ENCODE peak calls at places on chromosomes 7 and 10, in five cellular contexts. O, Z, W, P and Q are unnamed samples.
A peak's percentile ranks its signal among the peaks of the same experiment; 100 is the strongest.

GRCh38 chr10:108454793-108455192 is 1290.3 kb upstream of the SORCS1 start:
- DNase-seq in W (no peak), Z (no peak), P (no peak), O (no peak), Q (no peak)

GRCh38 chr10:88038268-88038667 is 174.8 kb downstream of the PTEN start:
- DNase-seq in Z (no peak), P (no peak), W (no peak), O (peak; percentile 81), Q (no peak)

GRCh38 chr7:18162653-18163052 is 135.0 kb upstream of the PRPS1L1 start:
- DNase-seq in O (no peak), Z (no peak), P (no peak), W (no peak), Q (no peak)

GRCh38 chr7:1659696-1660095 is 10.4 kb upstream of the ELFN1 start:
- DNase-seq in Z (no peak), O (no peak), W (no peak), P (no peak), Q (no peak)

GRCh38 chr7:154373951-154374350 is 321.8 kb downstream of the DPP6 start:
- DNase-seq in W (no peak), P (no peak), O (no peak), Z (no peak), Q (no peak)

GRCh38 chr7:2465928-2466327 is 10.3 kb downstream of the GRIFIN start:
- DNase-seq in P (no peak), Z (no peak), O (no peak), W (no peak), Q (no peak)

GRCh38 chr7:99843808-99844207 is 16.0 kb downstream of the CYP3A43 start:
- DNase-seq in W (no peak), O (no peak), Z (no peak), P (no peak), Q (no peak)

GRCh38 chr10:105017116-105017515 is 376.0 kb downstream of the SORCS3 start:
- DNase-seq in Z (no peak), O (no peak), P (no peak), W (no peak), Q (no peak)

GRCh38 chr7:94639384-94639783 is 16.5 kb downstream of the SGCE start:
- DNase-seq in O (no peak), W (no peak), Z (no peak), P (no peak), Q (no peak)

GRCh38 chr10:29895436-29895835 is 163.9 kb downstream of the JCAD start:
- DNase-seq in O (peak; percentile 95), Z (no peak), P (peak; percentile 93), W (no peak), Q (no peak)

GRCh38 chr10:83724471-83725241 is 414.7 kb upstream of the GHITM start:
- DNase-seq in Z (no peak), W (no peak), O (peak; percentile 8), P (no peak), Q (no peak)

GRCh38 chr7:12647364-12648219 is 39.8 kb upstream of the ARL4A start:
- DNase-seq in O (peak; percentile 26), W (no peak), P (no peak), Z (peak; percentile 80), Q (no peak)

GRCh38 chr10:104122273-104123107 is 519 bp downstream of the SFR1 start:
- DNase-seq in O (no peak), P (no peak), Z (no peak), W (no peak), Q (peak; percentile 14)

GRCh38 chr10:48604408-48605263 is at the start of gene ARHGAP22:
- DNase-seq in O (peak; percentile 28), P (peak; percentile 76), W (no peak), Z (peak; percentile 41), Q (peak; percentile 76)

GRCh38 chr7:31957756-31958155 is 112.5 kb downstream of the PDE1C start:
- DNase-seq in O (no peak), Z (no peak), W (no peak), P (no peak), Q (no peak)

GRCh38 chr7:144035385-144035784 is 13.4 kb upstream of the OR2A5 start:
- DNase-seq in Z (no peak), P (no peak), O (no peak), W (no peak), Q (no peak)

GRCh38 chr10:12564173-12564572 is 214.8 kb downstream of the CAMK1D start:
- DNase-seq in W (no peak), Z (no peak), O (no peak), P (no peak), Q (no peak)

GRCh38 chr10:62894156-62894555 is 78.0 kb upstream of the EGR2 start:
- DNase-seq in W (no peak), Z (no peak), P (no peak), O (no peak), Q (no peak)

GRCh38 chr10:126584836-126585235 is 85.7 kb downstream of the C10orf90 start:
- DNase-seq in P (no peak), Z (no peak), O (no peak), W (no peak), Q (no peak)

GRCh38 chr7:30965883-30966282 is 2.1 kb downstream of the GHRHR start:
- DNase-seq in O (no peak), W (no peak), Z (no peak), P (no peak), Q (no peak)

GRCh38 chr7:93981480-93981874 is 22.7 kb downstream of the BET1 start:
- DNase-seq in O (peak; percentile 24), W (no peak), P (no peak), Z (no peak), Q (no peak)

GRCh38 chr10:22231260-22231659 is 13.4 kb upstream of the EBLN1 start:
- DNase-seq in O (no peak), W (no peak), P (no peak), Z (no peak), Q (no peak)

GRCh38 chr10:63675171-63675570 is 154.0 kb downstream of the REEP3 start:
- DNase-seq in P (no peak), Z (no peak), W (no peak), O (peak; percentile 49), Q (no peak)

GRCh38 chr10:89954787-89955566 is 253.6 kb downstream of the KIF20B start:
- DNase-seq in Z (no peak), P (no peak), W (no peak), O (peak; percentile 21), Q (peak; percentile 44)

GRCh38 chr10:88478256-88478655 is 104.9 kb downstream of the RNLS start:
- DNase-seq in P (no peak), Z (no peak), O (no peak), W (no peak), Q (no peak)

GRCh38 chr7:519429-519973 is at the start of gene PDGFA:
- DNase-seq in W (no peak), Z (peak; percentile 62), P (no peak), O (peak; percentile 57), Q (no peak)

GRCh38 chr7:81769891-81770818 is at the start of gene HGF:
- DNase-seq in P (peak; percentile 79), Z (no peak), W (peak; percentile 65), O (peak; percentile 90), Q (no peak)

GRCh38 chr7:65749039-65749438 is 123.8 kb upstream of the VKORC1L1 start:
- DNase-seq in O (no peak), Z (no peak), W (no peak), P (peak; percentile 49), Q (no peak)

GRCh38 chr7:65749518-65749917 is 123.4 kb upstream of the VKORC1L1 start:
- DNase-seq in P (no peak), Z (no peak), W (no peak), O (no peak), Q (no peak)

GRCh38 chr7:65746398-65746669 is 126.5 kb upstream of the VKORC1L1 start:
- DNase-seq in O (peak; percentile 46), Z (no peak), W (no peak), P (peak; percentile 34), Q (no peak)

GRCh38 chr7:65750511-65751344 is 122.1 kb upstream of the VKORC1L1 start:
- DNase-seq in O (peak; percentile 87), Z (peak; percentile 92), P (peak; percentile 94), W (peak; percentile 96), Q (peak; percentile 96)
- TF ChIP-seq CTCF in O (no peak), Z (no peak), P (no peak), W (no peak), Q (no peak)

GRCh38 chr7:141262101-141262819 is 188.4 kb downstream of the TMEM178B start:
- DNase-seq in P (no peak), Z (no peak), W (no peak), O (no peak), Q (no peak)
- TF ChIP-seq CTCF in P (no peak), Z (peak; percentile 37), W (peak; percentile 67), O (no peak), Q (no peak)

GRCh38 chr10:132941640-132942051 is 724 bp downstream of the CFAP46 start:
- DNase-seq in O (no peak), Z (no peak), P (no peak), W (peak; percentile 73), Q (no peak)

GRCh38 chr10:132942740-132943554 is 577 bp upstream of the CFAP46 start:
- DNase-seq in Z (no peak), P (no peak), W (no peak), O (peak; percentile 14), Q (no peak)

GRCh38 chr10:132940791-132941465 is 1.4 kb downstream of the CFAP46 start:
- DNase-seq in Z (no peak), W (peak; percentile 86), O (no peak), P (no peak), Q (no peak)

GRCh38 chr10:132943555-132944404 is 1.4 kb upstream of the CFAP46 start:
- DNase-seq in Z (no peak), W (peak; percentile 43), O (no peak), P (no peak), Q (no peak)

DNA sequence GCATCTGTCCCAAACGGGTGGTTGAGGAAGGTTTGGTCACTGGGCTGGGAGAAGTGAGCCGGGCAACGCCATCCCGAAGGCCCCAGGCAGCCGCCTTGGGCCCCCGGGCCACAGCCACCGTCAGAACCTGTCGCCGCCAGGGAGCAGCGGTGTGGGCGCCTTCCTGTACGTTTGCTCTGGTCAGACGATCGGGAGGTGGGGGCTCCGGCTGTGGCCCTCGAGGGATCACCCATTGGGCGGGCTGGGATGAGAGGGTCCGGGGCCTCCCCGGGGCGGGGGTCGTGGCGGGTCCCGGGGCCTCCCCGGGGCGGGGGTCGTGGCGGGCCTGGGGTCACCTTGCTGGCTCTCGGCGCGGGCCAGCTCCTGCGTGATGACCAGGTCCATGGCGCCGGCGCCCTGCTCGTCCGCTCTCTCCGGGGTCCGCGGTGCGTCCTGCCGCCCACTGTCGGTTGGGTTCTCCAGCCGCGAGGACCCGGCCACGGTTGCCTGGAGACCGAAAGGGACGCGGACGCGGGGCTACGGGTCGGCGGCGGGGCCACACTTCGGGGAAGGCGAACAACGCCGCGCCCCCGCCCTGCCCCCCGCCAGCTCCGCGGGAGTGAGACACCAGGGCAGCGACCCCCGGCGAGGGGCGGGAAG is at the start of gene CFAP46:
- DNase-seq in W (peak; percentile 87), O (peak; percentile 63), P (no peak), Z (no peak), Q (peak; percentile 82)
- TF ChIP-seq CTCF in W (peak; percentile 45), O (no peak), P (no peak), Z (no peak), Q (no peak)

DNA sequence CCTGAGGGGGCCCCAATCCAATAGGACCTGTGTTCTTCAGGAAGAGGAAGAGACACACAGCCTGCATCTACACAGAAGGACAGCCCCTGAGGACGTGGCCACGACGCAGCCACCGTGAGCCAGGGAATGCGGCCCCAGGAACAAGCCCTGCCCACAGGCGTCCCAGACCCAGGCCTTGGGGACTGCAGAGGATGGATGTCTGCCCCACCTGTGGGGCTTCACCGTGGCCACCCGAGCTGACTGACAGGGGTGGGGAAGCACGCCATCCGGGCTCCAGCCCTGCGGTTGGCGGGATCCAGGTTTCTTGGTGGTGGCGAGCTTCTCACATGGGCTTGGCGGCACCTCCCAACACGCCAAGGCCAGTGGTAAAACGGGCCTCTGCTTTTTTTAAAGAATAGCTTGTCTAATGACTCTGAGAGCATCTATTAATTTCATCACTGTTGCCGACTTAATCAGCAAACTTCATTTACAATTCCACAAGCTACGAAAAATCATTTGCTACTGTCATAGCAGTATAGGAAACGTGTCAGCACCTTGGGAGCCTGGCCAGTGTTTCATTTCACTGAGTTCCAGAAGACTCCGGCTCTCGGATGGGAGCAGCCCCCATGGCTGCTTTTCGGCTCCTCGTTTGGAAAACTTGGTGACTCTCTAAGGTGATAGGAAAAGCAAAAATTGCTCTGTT is 584.0 kb downstream of the PTPRN2 start:
- DNase-seq in P (no peak), O (no peak), Z (no peak), W (no peak), Q (no peak)
- TF ChIP-seq CTCF in P (no peak), O (no peak), Z (no peak), W (no peak), Q (no peak)